ENCODE peak calls at places on chromosomes 2 and 18, in five cellular contexts. One of them, this sample, is unnamed.

GRCh38 chr2:142868281-142868762 is 9.1 kb upstream of the KYNU start:
- DNase-seq in amniotic stem cell: no peak
- DNase-seq in effector CD4-positive, alpha-beta T cell: no peak
- DNase-seq in activated T-helper 9 cell treated with anti-CD3 and anti-CD28 coated beads, Interleukin-2, amount 50 U/mL, for 16 hours: no peak
- DNase-seq in ACHN: no peak
- DNase-seq in this sample: no peak

GRCh38 chr2:24182507-24182906 is 7.7 kb downstream of the FAM228A start:
- DNase-seq in amniotic stem cell: no peak
- DNase-seq in effector CD4-positive, alpha-beta T cell: no peak
- DNase-seq in activated T-helper 9 cell treated with anti-CD3 and anti-CD28 coated beads, Interleukin-2, amount 50 U/mL, for 16 hours: no peak
- DNase-seq in ACHN: no peak
- DNase-seq in this sample: no peak

GRCh38 chr18:79873449-79874110 is 75.8 kb downstream of the KCNG2 start:
- DNase-seq in amniotic stem cell: no peak
- DNase-seq in effector CD4-positive, alpha-beta T cell: no peak
- DNase-seq in activated T-helper 9 cell treated with anti-CD3 and anti-CD28 coated beads, Interleukin-2, amount 50 U/mL, for 16 hours: no peak
- DNase-seq in ACHN: no peak
- DNase-seq in this sample: no peak

GRCh38 chr18:74479486-74480148 is 16.5 kb upstream of the CNDP2 start:
- DNase-seq in amniotic stem cell: no peak
- DNase-seq in effector CD4-positive, alpha-beta T cell: no peak
- DNase-seq in activated T-helper 9 cell treated with anti-CD3 and anti-CD28 coated beads, Interleukin-2, amount 50 U/mL, for 16 hours: no peak
- DNase-seq in ACHN: no peak
- DNase-seq in this sample: no peak

GRCh38 chr2:226487573-226487972 is 312.0 kb downstream of the IRS1 start:
- DNase-seq in amniotic stem cell: no peak
- DNase-seq in effector CD4-positive, alpha-beta T cell: no peak
- DNase-seq in activated T-helper 9 cell treated with anti-CD3 and anti-CD28 coated beads, Interleukin-2, amount 50 U/mL, for 16 hours: no peak
- DNase-seq in ACHN: no peak
- DNase-seq in this sample: no peak

GRCh38 chr2:11562476-11562875 is 28.6 kb downstream of the GREB1 start:
- DNase-seq in amniotic stem cell: no peak
- DNase-seq in effector CD4-positive, alpha-beta T cell: no peak
- DNase-seq in activated T-helper 9 cell treated with anti-CD3 and anti-CD28 coated beads, Interleukin-2, amount 50 U/mL, for 16 hours: no peak
- DNase-seq in ACHN: no peak
- DNase-seq in this sample: no peak

GRCh38 chr2:114222331-114222730 is 220.1 kb upstream of the DPP10 start:
- DNase-seq in amniotic stem cell: no peak
- DNase-seq in effector CD4-positive, alpha-beta T cell: no peak
- DNase-seq in activated T-helper 9 cell treated with anti-CD3 and anti-CD28 coated beads, Interleukin-2, amount 50 U/mL, for 16 hours: no peak
- DNase-seq in ACHN: no peak
- DNase-seq in this sample: no peak

GRCh38 chr18:1002653-1003178 is 98.0 kb downstream of the ADCYAP1 start:
- DNase-seq in amniotic stem cell: no peak
- DNase-seq in effector CD4-positive, alpha-beta T cell: no peak
- DNase-seq in activated T-helper 9 cell treated with anti-CD3 and anti-CD28 coated beads, Interleukin-2, amount 50 U/mL, for 16 hours: no peak
- DNase-seq in ACHN: no peak
- DNase-seq in this sample: no peak

GRCh38 chr2:99754215-99754614 is 264.4 kb upstream of the REV1 start:
- DNase-seq in amniotic stem cell: no peak
- DNase-seq in effector CD4-positive, alpha-beta T cell: no peak
- DNase-seq in activated T-helper 9 cell treated with anti-CD3 and anti-CD28 coated beads, Interleukin-2, amount 50 U/mL, for 16 hours: no peak
- DNase-seq in ACHN: no peak
- DNase-seq in this sample: no peak

GRCh38 chr2:59706729-59707128 is 846.7 kb downstream of the BCL11A start:
- DNase-seq in amniotic stem cell: no peak
- DNase-seq in effector CD4-positive, alpha-beta T cell: no peak
- DNase-seq in activated T-helper 9 cell treated with anti-CD3 and anti-CD28 coated beads, Interleukin-2, amount 50 U/mL, for 16 hours: no peak
- DNase-seq in ACHN: no peak
- DNase-seq in this sample: no peak

GRCh38 chr2:172991036-172991435 is 84.6 kb upstream of the MAP3K20 start:
- DNase-seq in amniotic stem cell: no peak
- DNase-seq in effector CD4-positive, alpha-beta T cell: no peak
- DNase-seq in activated T-helper 9 cell treated with anti-CD3 and anti-CD28 coated beads, Interleukin-2, amount 50 U/mL, for 16 hours: no peak
- DNase-seq in ACHN: no peak
- DNase-seq in this sample: no peak

GRCh38 chr2:51734115-51734514 is 702.2 kb upstream of the NRXN1 start:
- DNase-seq in amniotic stem cell: no peak
- DNase-seq in effector CD4-positive, alpha-beta T cell: no peak
- DNase-seq in activated T-helper 9 cell treated with anti-CD3 and anti-CD28 coated beads, Interleukin-2, amount 50 U/mL, for 16 hours: no peak
- DNase-seq in ACHN: no peak
- DNase-seq in this sample: no peak

GRCh38 chr2:148301362-148301761 is 280.5 kb downstream of the MBD5 start:
- DNase-seq in amniotic stem cell: no peak
- DNase-seq in effector CD4-positive, alpha-beta T cell: no peak
- DNase-seq in activated T-helper 9 cell treated with anti-CD3 and anti-CD28 coated beads, Interleukin-2, amount 50 U/mL, for 16 hours: no peak
- DNase-seq in ACHN: no peak
- DNase-seq in this sample: no peak

GRCh38 chr2:89842180-89842908 is 1150.9 kb downstream of the RPIA start:
- DNase-seq in amniotic stem cell: no peak
- DNase-seq in effector CD4-positive, alpha-beta T cell: no peak
- DNase-seq in activated T-helper 9 cell treated with anti-CD3 and anti-CD28 coated beads, Interleukin-2, amount 50 U/mL, for 16 hours: no peak
- DNase-seq in ACHN: no peak
- DNase-seq in this sample: no peak

GRCh38 chr2:86283461-86284030 is 53.9 kb downstream of the REEP1 start:
- DNase-seq in amniotic stem cell: no peak
- DNase-seq in effector CD4-positive, alpha-beta T cell: no peak
- DNase-seq in activated T-helper 9 cell treated with anti-CD3 and anti-CD28 coated beads, Interleukin-2, amount 50 U/mL, for 16 hours: no peak
- DNase-seq in ACHN: peak
- DNase-seq in this sample: no peak

GRCh38 chr18:12500986-12501385 is 93.3 kb downstream of the PRELID3A start:
- DNase-seq in amniotic stem cell: no peak
- DNase-seq in effector CD4-positive, alpha-beta T cell: no peak
- DNase-seq in activated T-helper 9 cell treated with anti-CD3 and anti-CD28 coated beads, Interleukin-2, amount 50 U/mL, for 16 hours: no peak
- DNase-seq in ACHN: no peak
- DNase-seq in this sample: no peak

GRCh38 chr2:196230051-196230450 is 58.7 kb upstream of the STK17B start:
- DNase-seq in amniotic stem cell: no peak
- DNase-seq in effector CD4-positive, alpha-beta T cell: peak
- DNase-seq in activated T-helper 9 cell treated with anti-CD3 and anti-CD28 coated beads, Interleukin-2, amount 50 U/mL, for 16 hours: peak
- DNase-seq in ACHN: no peak
- DNase-seq in this sample: no peak

GRCh38 chr2:134290363-134290762 is 36.5 kb downstream of the MGAT5 start:
- DNase-seq in amniotic stem cell: no peak
- DNase-seq in effector CD4-positive, alpha-beta T cell: no peak
- DNase-seq in activated T-helper 9 cell treated with anti-CD3 and anti-CD28 coated beads, Interleukin-2, amount 50 U/mL, for 16 hours: no peak
- DNase-seq in ACHN: no peak
- DNase-seq in this sample: no peak

GRCh38 chr2:182915369-182916326 is 49.2 kb upstream of the FRZB start:
- DNase-seq in amniotic stem cell: peak
- DNase-seq in effector CD4-positive, alpha-beta T cell: no peak
- DNase-seq in activated T-helper 9 cell treated with anti-CD3 and anti-CD28 coated beads, Interleukin-2, amount 50 U/mL, for 16 hours: no peak
- DNase-seq in ACHN: peak
- DNase-seq in this sample: no peak

GRCh38 chr2:96934096-96934495 is 52.3 kb downstream of the FAM178B start:
- DNase-seq in amniotic stem cell: no peak
- DNase-seq in effector CD4-positive, alpha-beta T cell: no peak
- DNase-seq in activated T-helper 9 cell treated with anti-CD3 and anti-CD28 coated beads, Interleukin-2, amount 50 U/mL, for 16 hours: no peak
- DNase-seq in ACHN: no peak
- DNase-seq in this sample: no peak

GRCh38 chr2:109690457-109690821 is 76.3 kb downstream of the SOWAHC start:
- DNase-seq in amniotic stem cell: no peak
- DNase-seq in effector CD4-positive, alpha-beta T cell: no peak
- DNase-seq in activated T-helper 9 cell treated with anti-CD3 and anti-CD28 coated beads, Interleukin-2, amount 50 U/mL, for 16 hours: no peak
- DNase-seq in ACHN: no peak
- DNase-seq in this sample: no peak

GRCh38 chr2:202060218-202060617 is 12.8 kb upstream of the KIAA2012 start:
- DNase-seq in amniotic stem cell: no peak
- DNase-seq in effector CD4-positive, alpha-beta T cell: no peak
- DNase-seq in activated T-helper 9 cell treated with anti-CD3 and anti-CD28 coated beads, Interleukin-2, amount 50 U/mL, for 16 hours: no peak
- DNase-seq in ACHN: peak
- DNase-seq in this sample: no peak

GRCh38 chr2:178514664-178515063 is 34.4 kb downstream of the PLEKHA3 start:
- DNase-seq in amniotic stem cell: no peak
- DNase-seq in effector CD4-positive, alpha-beta T cell: no peak
- DNase-seq in activated T-helper 9 cell treated with anti-CD3 and anti-CD28 coated beads, Interleukin-2, amount 50 U/mL, for 16 hours: peak
- DNase-seq in ACHN: peak
- DNase-seq in this sample: no peak

GRCh38 chr2:234714711-234715110 is 217.8 kb upstream of the ARL4C start:
- DNase-seq in amniotic stem cell: no peak
- DNase-seq in effector CD4-positive, alpha-beta T cell: no peak
- DNase-seq in activated T-helper 9 cell treated with anti-CD3 and anti-CD28 coated beads, Interleukin-2, amount 50 U/mL, for 16 hours: no peak
- DNase-seq in ACHN: no peak
- DNase-seq in this sample: no peak

GRCh38 chr2:43133708-43134570 is 92.5 kb downstream of the ZFP36L2 start:
- DNase-seq in amniotic stem cell: no peak
- DNase-seq in effector CD4-positive, alpha-beta T cell: peak
- DNase-seq in activated T-helper 9 cell treated with anti-CD3 and anti-CD28 coated beads, Interleukin-2, amount 50 U/mL, for 16 hours: peak
- DNase-seq in ACHN: no peak
- DNase-seq in this sample: peak

GRCh38 chr2:15348028-15348427 is 213.1 kb downstream of the NBAS start:
- DNase-seq in amniotic stem cell: no peak
- DNase-seq in effector CD4-positive, alpha-beta T cell: no peak
- DNase-seq in activated T-helper 9 cell treated with anti-CD3 and anti-CD28 coated beads, Interleukin-2, amount 50 U/mL, for 16 hours: no peak
- DNase-seq in ACHN: no peak
- DNase-seq in this sample: no peak

GRCh38 chr2:96164459-96165184 is 19.4 kb upstream of the DUSP2 start:
- DNase-seq in amniotic stem cell: no peak
- DNase-seq in effector CD4-positive, alpha-beta T cell: peak
- DNase-seq in activated T-helper 9 cell treated with anti-CD3 and anti-CD28 coated beads, Interleukin-2, amount 50 U/mL, for 16 hours: no peak
- DNase-seq in ACHN: no peak
- DNase-seq in this sample: no peak

GRCh38 chr2:75729861-75730260 is 19.1 kb upstream of the GCFC2 start:
- DNase-seq in amniotic stem cell: no peak
- DNase-seq in effector CD4-positive, alpha-beta T cell: no peak
- DNase-seq in activated T-helper 9 cell treated with anti-CD3 and anti-CD28 coated beads, Interleukin-2, amount 50 U/mL, for 16 hours: no peak
- DNase-seq in ACHN: peak
- DNase-seq in this sample: no peak

GRCh38 chr2:140892911-140893637 is 1237.7 kb downstream of the LRP1B start:
- DNase-seq in amniotic stem cell: no peak
- DNase-seq in effector CD4-positive, alpha-beta T cell: no peak
- DNase-seq in activated T-helper 9 cell treated with anti-CD3 and anti-CD28 coated beads, Interleukin-2, amount 50 U/mL, for 16 hours: no peak
- DNase-seq in ACHN: no peak
- DNase-seq in this sample: no peak

GRCh38 chr2:69709290-69709689 is 32.6 kb upstream of the ANXA4 start:
- DNase-seq in amniotic stem cell: no peak
- DNase-seq in effector CD4-positive, alpha-beta T cell: no peak
- DNase-seq in activated T-helper 9 cell treated with anti-CD3 and anti-CD28 coated beads, Interleukin-2, amount 50 U/mL, for 16 hours: no peak
- DNase-seq in ACHN: no peak
- DNase-seq in this sample: no peak

GRCh38 chr2:98508690-98509054 is 64.0 kb downstream of the INPP4A start:
- DNase-seq in amniotic stem cell: no peak
- DNase-seq in effector CD4-positive, alpha-beta T cell: no peak
- DNase-seq in activated T-helper 9 cell treated with anti-CD3 and anti-CD28 coated beads, Interleukin-2, amount 50 U/mL, for 16 hours: peak
- DNase-seq in ACHN: no peak
- DNase-seq in this sample: peak

GRCh38 chr2:177692042-177692823 is 299.7 kb downstream of the AGPS start:
- DNase-seq in amniotic stem cell: no peak
- DNase-seq in effector CD4-positive, alpha-beta T cell: no peak
- DNase-seq in activated T-helper 9 cell treated with anti-CD3 and anti-CD28 coated beads, Interleukin-2, amount 50 U/mL, for 16 hours: no peak
- DNase-seq in ACHN: peak
- DNase-seq in this sample: no peak

GRCh38 chr18:3305354-3305762 is 43.4 kb downstream of the MYL12B start:
- DNase-seq in amniotic stem cell: peak
- DNase-seq in effector CD4-positive, alpha-beta T cell: peak
- DNase-seq in activated T-helper 9 cell treated with anti-CD3 and anti-CD28 coated beads, Interleukin-2, amount 50 U/mL, for 16 hours: peak
- DNase-seq in ACHN: peak
- DNase-seq in this sample: peak

GRCh38 chr2:155377931-155378444 is 679.5 kb downstream of the KCNJ3 start:
- DNase-seq in amniotic stem cell: no peak
- DNase-seq in effector CD4-positive, alpha-beta T cell: no peak
- DNase-seq in activated T-helper 9 cell treated with anti-CD3 and anti-CD28 coated beads, Interleukin-2, amount 50 U/mL, for 16 hours: no peak
- DNase-seq in ACHN: no peak
- DNase-seq in this sample: no peak

This sample was measured in GDM1.